ENCODE peak calls at places on chromosomes 3 and 15, in seven cellular contexts. Y is mesenchymal stem cell, U is H9, W is mesendoderm, L is neuronal stem cell, R is H1, E is trophoblast cell. Q is an unnamed sample.
A peak's percentile ranks its signal among the peaks of the same experiment; 100 is the strongest.

GRCh38 chr3:111681705-111682426 is 86.7 kb upstream of the ZBED2 start:
- DNase-seq in Y (no peak), R (no peak), L (no peak), W (no peak), U (no peak), E (no peak), Q (no peak)

GRCh38 chr3:153977148-153977547 is 144.0 kb upstream of the ARHGEF26 start:
- DNase-seq in R (no peak), E (no peak), Y (no peak), W (no peak), U (no peak), L (no peak), Q (no peak)

GRCh38 chr15:44468713-44469385 is 41.4 kb downstream of the CTDSPL2 start:
- DNase-seq in L (no peak), Y (peak; percentile 51), W (no peak), U (no peak), R (no peak), E (no peak), Q (peak; percentile 83)

GRCh38 chr3:128358156-128358895 is 108.4 kb downstream of the DNAJB8 start:
- DNase-seq in R (no peak), L (no peak), W (no peak), E (no peak), Y (no peak), U (no peak), Q (no peak)

GRCh38 chr15:78372880-78373279 is 32.7 kb downstream of the CRABP1 start:
- DNase-seq in U (peak; percentile 55), W (no peak), L (no peak), E (no peak), Y (no peak), R (no peak), Q (no peak)

GRCh38 chr3:56878046-56878445 is 76.3 kb upstream of the ARHGEF3 start:
- DNase-seq in W (peak; percentile 27), U (no peak), E (no peak), Y (peak; percentile 19), R (no peak), L (no peak), Q (peak; percentile 24)

GRCh38 chr3:180743813-180744212 is 64.5 kb upstream of the CCDC39 start:
- DNase-seq in W (no peak), U (no peak), Y (no peak), R (no peak), E (no peak), L (no peak), Q (no peak)

GRCh38 chr3:107934808-107935207 is 156.0 kb downstream of the CD47 start:
- DNase-seq in Y (no peak), E (no peak), U (no peak), W (no peak), L (no peak), R (no peak), Q (no peak)

GRCh38 chr3:195790891-195791290 is 20.8 kb downstream of the MUC4 start:
- DNase-seq in R (no peak), W (no peak), Y (no peak), L (no peak), U (no peak), E (no peak), Q (no peak)

GRCh38 chr3:17808994-17809393 is 66.6 kb upstream of the TBC1D5 start:
- DNase-seq in R (no peak), L (no peak), W (no peak), E (no peak), U (no peak), Y (peak; percentile 56), Q (peak; percentile 3)

GRCh38 chr3:2156244-2156847 is 57.7 kb downstream of the CNTN4 start:
- DNase-seq in E (peak; percentile 2), Y (peak; percentile 25), U (peak; percentile 78), L (peak; percentile 48), R (no peak), W (peak; percentile 65), Q (no peak)

DNA sequence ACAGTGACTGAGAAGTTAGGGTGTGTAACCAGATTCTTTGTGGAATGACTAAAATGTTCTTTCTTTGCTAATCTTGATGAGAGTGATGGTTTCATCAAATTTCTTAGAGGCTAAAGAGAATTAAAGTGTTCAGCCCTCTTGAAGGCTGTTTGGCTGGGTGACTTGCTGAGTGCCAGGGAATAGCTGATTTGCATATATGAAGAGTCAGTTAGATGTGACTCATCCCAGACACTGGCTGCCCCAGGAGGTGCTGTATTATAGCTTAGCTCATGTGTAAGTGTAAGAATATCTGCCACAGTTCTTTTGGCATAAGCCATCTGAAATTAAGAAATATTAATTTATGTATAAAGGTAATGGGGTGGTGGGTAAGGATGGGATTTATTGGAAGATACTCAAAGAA is 535.1 kb downstream of the NLGN1 start:
- DNase-seq in R (no peak), Y (peak; percentile 63), U (no peak), E (no peak), L (no peak), W (peak; percentile 60), Q (peak; percentile 72)
- H2BK5ac ChIP-seq in R (no peak overlapping the region), Y (no peak overlapping the region), U (no peak overlapping the region), E (no peak overlapping the region), L (no peak overlapping the region), W (no peak overlapping the region), Q (no peak overlapping the region)

DNA sequence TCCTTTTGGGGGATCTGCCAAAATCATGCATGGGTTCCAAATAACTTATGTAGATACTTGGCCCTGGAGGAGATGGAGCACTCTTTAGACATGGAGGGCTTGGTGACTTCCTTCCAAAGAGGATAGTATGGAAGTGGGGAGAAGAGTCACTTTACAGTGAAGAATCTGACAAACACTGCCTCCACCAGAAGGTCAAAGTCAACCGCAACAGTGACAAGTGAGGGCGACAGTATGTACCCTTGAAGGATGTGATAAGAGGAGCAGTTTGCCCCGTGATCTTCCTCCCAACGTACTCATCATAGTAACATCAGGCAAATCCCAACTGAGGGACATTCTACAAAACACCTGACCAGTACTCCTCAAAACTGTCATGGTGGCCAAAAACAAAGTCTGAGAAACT is 62.0 kb downstream of the LMCD1 start:
- DNase-seq in U (no peak), R (no peak), E (no peak), W (no peak), L (no peak), Y (no peak), Q (no peak)
- H2BK5ac ChIP-seq in U (no peak overlapping the region), R (no peak overlapping the region), E (no peak overlapping the region), W (no peak overlapping the region), L (no peak overlapping the region), Y (no peak overlapping the region), Q (no peak overlapping the region)

DNA sequence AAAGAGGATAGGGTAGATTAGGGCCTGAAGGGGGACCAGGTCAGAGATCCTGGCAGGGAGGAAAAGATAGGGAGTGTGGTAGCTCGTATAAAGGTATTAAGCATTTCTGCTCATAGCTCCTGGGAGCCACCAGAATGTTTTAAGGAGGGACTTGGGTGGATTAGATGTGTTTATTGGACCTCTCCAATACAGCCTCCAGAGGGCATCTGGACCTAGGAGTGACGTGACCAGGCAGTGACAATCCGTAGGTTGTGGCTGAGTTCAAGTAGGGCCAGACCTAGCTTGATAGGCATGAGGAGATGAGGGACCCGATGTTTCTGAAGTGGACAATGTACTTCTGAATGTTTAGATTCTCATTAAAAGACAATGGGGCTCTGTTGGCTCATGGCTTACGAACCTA is 435.2 kb downstream of the MCTP2 start:
- DNase-seq in R (no peak), W (peak; percentile 42), U (no peak), E (no peak), L (no peak), Y (no peak), Q (no peak)
- H2BK5ac ChIP-seq in R (no peak overlapping the region), W (no peak overlapping the region), U (no peak overlapping the region), E (no peak overlapping the region), L (no peak overlapping the region), Y (no peak overlapping the region), Q (no peak overlapping the region)

GRCh38 chr3:119673875-119674274 is 3.3 kb downstream of the COX17 start:
- DNase-seq in U (no peak), E (no peak), L (no peak), Y (no peak), R (no peak), W (no peak), Q (no peak)
- H2BK5ac ChIP-seq in U (no peak overlapping the region), E (no peak overlapping the region), L (no peak overlapping the region), Y (no peak overlapping the region), R (no peak overlapping the region), W (no peak overlapping the region), Q (no peak overlapping the region)